ENCODE peak calls at places on chromosomes 7 and 10, in ten cellular contexts. Z is stimulated activated CD4-positive, alpha-beta T cell treated with anti-CD3 and anti-CD28 coated beads, Interleukin-1b, Interleukin-23, amount 100 ng/mL, for 4 hours; D is tibial nerve; A is NCI-H526; R is fibroblast of mammary gland; U is neural crest cell; N is CD4-positive, alpha-beta T cell; Q is bronchial epithelial cell; E is cardiac muscle cell; B is naive B cell. C is an unnamed sample.

GRCh38 chr10:44743539-44743938 is 167.6 kb upstream of the TMEM72 start:
- DNase-seq in B (no peak), Q (no peak), D (no peak), E (no peak), U (no peak), Z (no peak), A (no peak), N (no peak), R (no peak), C (no peak)

GRCh38 chr10:79148452-79149344 is 79.9 kb downstream of the ZMIZ1 start:
- DNase-seq in R (peak), U (no peak), E (no peak), D (peak), A (no peak), B (no peak), Z (no peak), Q (peak), N (no peak), C (no peak)

GRCh38 chr7:46115410-46115809 is 194.3 kb upstream of the IGFBP3 start:
- DNase-seq in B (no peak), D (no peak), R (no peak), E (no peak), N (no peak), A (no peak), U (no peak), Z (no peak), Q (peak), C (no peak)

GRCh38 chr7:47624660-47625059 is 42.7 kb upstream of the TNS3 start:
- DNase-seq in R (no peak), D (no peak), Z (no peak), B (no peak), N (no peak), E (no peak), U (no peak), A (no peak), Q (no peak), C (no peak)

GRCh38 chr7:157377436-157378124 is 40.8 kb downstream of the DNAJB6 start:
- DNase-seq in A (no peak), D (no peak), Z (no peak), N (no peak), R (no peak), Q (no peak), U (no peak), E (no peak), B (no peak), C (no peak)

GRCh38 chr10:290026-290725 is 154.9 kb downstream of the ZMYND11 start:
- DNase-seq in U (no peak), Z (no peak), A (no peak), D (no peak), E (no peak), N (no peak), Q (no peak), B (no peak), R (peak), C (no peak)

GRCh38 chr7:82393821-82394220 is 49.8 kb downstream of the CACNA2D1 start:
- DNase-seq in D (no peak), Z (no peak), N (no peak), R (no peak), U (no peak), B (no peak), A (no peak), E (no peak), Q (no peak), C (no peak)

GRCh38 chr10:28249512-28249911 is 53.4 kb downstream of the MPP7 start:
- DNase-seq in U (no peak), E (peak), Z (no peak), A (no peak), N (no peak), D (no peak), B (no peak), Q (no peak), R (no peak), C (no peak)

GRCh38 chr7:93055543-93056107 is 62.2 kb downstream of the SAMD9 start:
- DNase-seq in Q (peak), Z (no peak), B (peak), U (no peak), R (peak), N (no peak), E (peak), A (peak), D (no peak), C (no peak)

GRCh38 chr7:133081119-133081604 is 728 bp downstream of the CHCHD3 start:
- DNase-seq in U (no peak), Q (no peak), A (no peak), N (no peak), Z (no peak), B (no peak), D (no peak), R (peak), E (peak), C (no peak)

GRCh38 chr7:88104732-88105131 is 115.1 kb downstream of the SRI start:
- DNase-seq in B (no peak), Q (no peak), U (no peak), A (no peak), N (no peak), E (no peak), R (no peak), D (no peak), Z (no peak), C (no peak)